ENCODE peak calls at places on chromosome 17, in six cellular contexts. X, E, J, L, Z and D are unnamed samples.

GRCh38 chr17:77936881-77937280 is 21.6 kb upstream of the TNRC6C start:
- DNase-seq in X (no peak), E (no peak), J (no peak), L (no peak), Z (no peak), D (no peak)

GRCh38 chr17:17710728-17711541 is 29.7 kb downstream of the RAI1 start:
- DNase-seq in X (peak; percentile 82), E (peak; percentile 81), J (no peak), L (peak; percentile 91), Z (peak; percentile 94), D (no peak)

GRCh38 chr17:50014471-50015088 is 19.6 kb upstream of the DLX3 start:
- DNase-seq in X (no peak), E (no peak), J (no peak), L (no peak), Z (peak; percentile 8), D (no peak)

GRCh38 chr17:38510424-38511125 is 82.3 kb downstream of the ARHGAP23 start:
- DNase-seq in X (no peak), E (no peak), J (no peak), L (no peak), Z (peak; percentile 38), D (no peak)

GRCh38 chr17:35612924-35613521 is 25.9 kb downstream of the AP2B1 start:
- DNase-seq in X (peak; percentile 70), E (peak; percentile 51), J (no peak), L (no peak), Z (peak; percentile 44), D (no peak)

GRCh38 chr17:2157081-2157480 is 102.2 kb downstream of the HIC1 start:
- DNase-seq in X (peak; percentile 88), E (peak; percentile 92), J (no peak), L (no peak), Z (no peak), D (no peak)

GRCh38 chr17:4901648-4902344 is 1.1 kb downstream of the CHRNE start:
- DNase-seq in X (no peak), E (no peak), J (no peak), L (no peak), Z (no peak), D (no peak)

GRCh38 chr17:4706121-4706520 is 2.2 kb upstream of the PELP1 start:
- DNase-seq in X (no peak), E (peak; percentile 28), J (no peak), L (no peak), Z (no peak), D (no peak)

GRCh38 chr17:50465635-50466034 is 3.0 kb downstream of the CHAD start:
- DNase-seq in X (no peak), E (no peak), J (no peak), L (no peak), Z (no peak), D (no peak)

GRCh38 chr17:48612854-48613691 is 2.0 kb downstream of the HOXB8 start:
- DNase-seq in X (no peak), E (no peak), J (no peak), L (no peak), Z (no peak), D (peak; percentile 38)

GRCh38 chr17:34012709-34013375 is 242.2 kb upstream of the CCL2 start:
- DNase-seq in X (no peak), E (no peak), J (peak; percentile 45), L (no peak), Z (no peak), D (no peak)

GRCh38 chr17:75856062-75856681 is 1.0 kb upstream of the WBP2 start:
- DNase-seq in X (peak; percentile 19), E (no peak), J (no peak), L (no peak), Z (peak; percentile 33), D (peak; percentile 28)

GRCh38 chr17:20998571-20999043 is 44.2 kb downstream of the USP22 start:
- DNase-seq in X (no peak), E (no peak), J (no peak), L (no peak), Z (no peak), D (no peak)

GRCh38 chr17:77382966-77383612 is 242.3 kb downstream of the SEC14L1 start:
- DNase-seq in X (peak; percentile 82), E (peak; percentile 70), J (no peak), L (no peak), Z (no peak), D (no peak)

GRCh38 chr17:7313028-7313889 is 1.9 kb downstream of the GPS2 start:
- DNase-seq in X (no peak), E (no peak), J (no peak), L (no peak), Z (no peak), D (no peak)

GRCh38 chr17:11618861-11619566 is 20.7 kb downstream of the DNAH9 start:
- DNase-seq in X (no peak), E (no peak), J (no peak), L (no peak), Z (peak; percentile 87), D (no peak)

GRCh38 chr17:15090533-15090932 is 174.6 kb downstream of the PMP22 start:
- DNase-seq in X (no peak), E (no peak), J (no peak), L (no peak), Z (no peak), D (no peak)

GRCh38 chr17:81510798-81511549 is 1.6 kb downstream of the ACTG1 start:
- DNase-seq in X (peak; percentile 49), E (no peak), J (no peak), L (no peak), Z (no peak), D (no peak)

GRCh38 chr17:6704472-6705052 is 8.6 kb downstream of the SLC13A5 start:
- DNase-seq in X (no peak), E (no peak), J (no peak), L (no peak), Z (no peak), D (no peak)

GRCh38 chr17:69284646-69285045 is 42.3 kb downstream of the ABCA5 start:
- DNase-seq in X (no peak), E (no peak), J (no peak), L (no peak), Z (no peak), D (no peak)